ENCODE peak calls at places on chromosomes 13 and 19, in seven cellular contexts. K is stimulated activated CD8-positive, alpha-beta memory T cell treated with anti-CD3 and anti-CD28 coated beads, Interleukin-7, amount 100 ng/mL, for 48 hours; X is stimulated activated effector memory CD8-positive, alpha-beta T cell treated with anti-CD3 and anti-CD28 coated beads, Interleukin-12 subunit alpha, Interleukin-12 subunit beta, amount 100 ng/mL, for 72 hours; S is C1 segment of cervical spinal cord; L is CD8-positive, alpha-beta T cell; V is SJSA1; G is NCI-H345. Z is an unnamed sample.

GRCh38 chr13:77883328-77883727 is 35.3 kb downstream of the EDNRB start:
- DNase-seq in S (no peak), X (no peak), V (no peak), K (no peak), G (no peak), L (no peak), Z (no peak)

GRCh38 chr19:54478677-54479266 is 5.7 kb upstream of the CDC42EP5 start:
- DNase-seq in K (no peak), X (no peak), G (peak; percentile 16), V (no peak), L (no peak), S (no peak), Z (peak; percentile 93)

GRCh38 chr19:38070573-38070972 is 153.4 kb downstream of the DPF1 start:
- DNase-seq in X (no peak), V (no peak), L (no peak), G (peak; percentile 61), S (no peak), K (no peak), Z (no peak)

GRCh38 chr19:17794731-17795494 is at the start of gene B3GNT3:
- DNase-seq in G (peak; percentile 77), V (no peak), X (no peak), S (no peak), K (no peak), L (no peak), Z (peak; percentile 44)

GRCh38 chr19:54164369-54165068 is 5.0 kb upstream of the LENG1 start:
- DNase-seq in S (no peak), X (peak; percentile 72), V (peak; percentile 80), G (no peak), K (peak; percentile 61), L (peak; percentile 61), Z (peak; percentile 71)

GRCh38 chr19:46023311-46023779 is 492 bp upstream of the PGLYRP1 start:
- DNase-seq in K (no peak), X (no peak), G (no peak), L (no peak), V (no peak), S (no peak), Z (no peak)

GRCh38 chr13:97329331-97329730 is 104.6 kb upstream of the RAP2A start:
- DNase-seq in S (no peak), K (no peak), G (no peak), X (no peak), V (no peak), L (no peak), Z (no peak)

GRCh38 chr13:71320452-71320851 is 546.6 kb downstream of the DACH1 start:
- DNase-seq in L (no peak), S (no peak), G (no peak), K (no peak), X (no peak), V (no peak), Z (peak; percentile 34)

GRCh38 chr19:54692294-54692615 is 29.5 kb downstream of the LILRB4 start:
- DNase-seq in L (no peak), X (no peak), G (no peak), S (no peak), V (no peak), K (no peak), Z (no peak)

GRCh38 chr13:33355470-33355869 is 69.9 kb upstream of the STARD13 start:
- DNase-seq in L (no peak), S (no peak), X (no peak), G (no peak), V (no peak), K (no peak), Z (no peak)

GRCh38 chr13:90415902-90416301 is 931.6 kb upstream of the MIR17HG start:
- DNase-seq in S (no peak), V (no peak), G (no peak), X (no peak), K (no peak), L (no peak), Z (no peak)